ENCODE peak calls at places on chromosomes 6 and 20, in six cellular contexts. L is psoas muscle, H is pancreas, V is tibial artery, F is body of pancreas, P is BE2C. W is an unnamed sample. For H3K4me1, the result is how much of the 10 kb centered on the place peaks cover.

GRCh38 chr6:143605894-143606293 is 71.9 kb upstream of the PHACTR2 start:
- DNase-seq in L (no peak), F (no peak), V (no peak), P (no peak), H (no peak), W (no peak)

GRCh38 chr6:13978787-13979186 is 54.0 kb downstream of the RNF182 start:
- DNase-seq in V (no peak), F (no peak), H (no peak), L (no peak), P (no peak), W (no peak)

GRCh38 chr20:41063442-41063841 is 34.8 kb downstream of the TOP1 start:
- DNase-seq in H (no peak), P (no peak), L (no peak), F (no peak), V (no peak), W (no peak)

GRCh38 chr6:159106627-159107241 is 61.9 kb upstream of the TAGAP start:
- DNase-seq in H (peak), F (peak), V (peak), L (peak), P (peak), W (peak)

GRCh38 chr6:33592595-33593413 is 12.7 kb upstream of the BAK1 start:
- DNase-seq in L (no peak), P (no peak), H (no peak), V (peak), F (peak), W (no peak)

GRCh38 chr20:47013606-47014005 is 119.0 kb downstream of the EYA2 start:
- DNase-seq in L (no peak), F (no peak), H (no peak), P (no peak), V (no peak), W (no peak)

GRCh38 chr6:143940011-143940597 is 68.0 kb downstream of the PLAGL1 start:
- DNase-seq in P (peak), V (no peak), F (peak), L (no peak), H (peak), W (no peak)

GRCh38 chr6:144215402-144215931 is 65.2 kb downstream of the STX11 start:
- DNase-seq in V (peak), P (peak), H (peak), L (peak), F (peak), W (no peak)

GRCh38 chr20:14720251-14720650 is 382.8 kb upstream of the FLRT3 start:
- DNase-seq in F (no peak), V (no peak), H (no peak), P (no peak), L (no peak), W (no peak)

GRCh38 chr6:71599366-71599765 is 287.0 kb upstream of the RIMS1 start:
- DNase-seq in L (no peak), F (no peak), V (no peak), H (no peak), P (no peak), W (no peak)

GRCh38 chr20:50735813-50736212 is 4.4 kb downstream of the PARD6B start:
- DNase-seq in V (no peak), F (no peak), H (no peak), P (no peak), L (no peak), W (no peak)

GRCh38 chr6:80280258-80281010 is 174.0 kb downstream of the BCKDHB start:
- DNase-seq in L (no peak), V (no peak), P (no peak), H (no peak), F (no peak), W (no peak)

GRCh38 chr6:30544666-30545272 is 11.5 kb downstream of the GNL1 start:
- DNase-seq in F (peak), V (no peak), P (peak), H (no peak), L (no peak), W (no peak)

GRCh38 chr6:129889580-129889979 is 28.5 kb upstream of the TMEM244 start:
- DNase-seq in P (no peak), F (no peak), V (no peak), L (no peak), H (no peak), W (no peak)

GRCh38 chr20:12237772-12238171 is 320.1 kb downstream of the BTBD3 start:
- DNase-seq in P (no peak), H (no peak), V (no peak), L (no peak), F (no peak), W (peak)

GRCh38 chr20:52190437-52191131 is 995 bp downstream of the ZFP64 start:
- DNase-seq in P (peak), V (no peak), F (peak), H (peak), L (no peak), W (no peak)

GRCh38 chr6:153129873-153130514 is 1.1 kb downstream of the RGS17 start:
- DNase-seq in P (peak), F (no peak), L (no peak), V (no peak), H (no peak), W (no peak)

GRCh38 chr6:18062733-18063132 is 59.7 kb downstream of the NHLRC1 start:
- DNase-seq in F (peak), H (peak), L (no peak), V (no peak), P (no peak), W (no peak)

GRCh38 chr6:112183271-112183671 is 71.1 kb downstream of the LAMA4 start:
- DNase-seq in P (no peak), H (no peak), F (no peak), V (no peak), L (no peak), W (no peak)

GRCh38 chr6:35229304-35229703 is 15.5 kb downstream of the SCUBE3 start:
- DNase-seq in L (no peak), V (no peak), F (no peak), P (no peak), H (no peak), W (no peak)

GRCh38 chr6:163712569-163712966 is 298.1 kb downstream of the QKI start:
- DNase-seq in F (no peak), V (no peak), P (no peak), L (no peak), H (no peak), W (no peak)

GRCh38 chr20:33604084-33604990 is 57.8 kb upstream of the C20orf144 start:
- DNase-seq in H (no peak), F (no peak), L (no peak), P (no peak), V (no peak), W (no peak)

GRCh38 chr20:52129611-52130010 is 62.0 kb downstream of the ZFP64 start:
- DNase-seq in P (no peak), F (no peak), H (no peak), V (no peak), L (no peak), W (no peak)

GRCh38 chr6:113894712-113895674 is 37.8 kb downstream of the MARCKS start:
- DNase-seq in L (no peak), H (no peak), P (no peak), F (no peak), V (no peak), W (no peak)

GRCh38 chr20:61934716-61935530 is 130.8 kb downstream of the TAF4 start:
- DNase-seq in V (peak), L (no peak), F (peak), P (peak), H (no peak), W (no peak)

GRCh38 chr6:23446394-23447001 is 679.5 kb upstream of the NRSN1 start:
- DNase-seq in V (no peak), P (peak), F (no peak), L (no peak), H (no peak), W (no peak)

DNA sequence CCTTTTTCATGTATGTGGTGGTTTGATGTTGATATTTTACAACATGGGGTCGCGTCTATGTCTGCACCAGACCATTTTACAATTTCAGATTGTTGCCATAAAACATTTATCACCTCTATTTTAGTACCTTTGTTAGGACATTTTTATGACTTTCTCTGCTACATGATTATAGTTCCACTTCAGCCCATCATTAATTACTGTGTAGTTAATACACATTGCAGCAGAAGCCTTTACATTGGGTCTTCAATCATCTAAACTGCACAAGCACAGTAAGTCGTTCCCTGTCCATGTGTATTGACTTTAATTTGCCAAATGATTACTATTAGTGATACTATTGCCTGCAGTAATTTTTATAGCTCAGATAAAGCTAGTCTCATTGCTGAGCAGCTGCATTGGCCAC is 15.8 kb upstream of the TMEM217 start:
- DNase-seq in F (no peak), P (no peak), V (no peak), L (no peak), H (no peak), W (no peak)
- H3K4me1 ChIP-seq in F (under half), P (under half), V (under half), L (half or more), H (under half), W (under half)

DNA sequence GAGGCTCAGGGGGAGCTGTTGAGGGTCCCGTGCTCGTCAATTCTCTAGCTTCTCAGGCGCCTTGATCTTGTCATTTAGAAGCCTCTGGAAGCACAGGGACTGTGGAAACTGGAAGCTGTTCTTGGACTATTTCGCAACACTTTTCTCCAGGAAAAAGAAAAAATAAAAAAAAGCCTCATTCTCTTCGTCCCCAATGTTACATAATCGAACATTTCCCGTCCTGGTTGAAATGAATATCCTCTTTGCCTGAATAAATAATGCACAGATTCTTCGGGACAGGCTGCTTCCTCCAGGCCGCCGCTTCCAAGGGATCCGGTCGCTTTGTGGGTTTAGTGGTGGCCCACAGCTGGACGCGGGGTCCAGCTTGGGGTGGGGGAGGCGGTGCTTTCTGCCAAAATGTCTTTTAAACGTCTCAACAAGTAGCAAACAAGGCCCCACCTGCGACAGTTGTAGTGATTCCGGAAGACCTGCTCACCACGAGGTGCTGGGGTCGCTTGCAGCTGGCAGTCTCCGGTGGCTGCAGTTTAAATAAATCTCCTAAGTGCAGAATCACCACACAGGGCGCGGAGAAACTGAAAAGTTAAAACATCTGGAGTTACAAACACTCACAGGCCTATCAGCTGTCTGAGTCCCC is 125.9 kb upstream of the ESR1 start:
- DNase-seq in V (no peak), P (no peak), F (no peak), H (no peak), L (peak), W (no peak)
- H3K4me3 ChIP-seq in V (peak), P (no peak), F (no peak), H (no peak), L (peak), W (peak)

GRCh38 chr20:23149623-23150279 is 63.6 kb upstream of the CD93 start:
- DNase-seq in P (no peak), H (no peak), L (no peak), F (no peak), V (peak), W (peak)

GRCh38 chr20:23151885-23152284 is 65.8 kb upstream of the CD93 start:
- DNase-seq in F (no peak), L (no peak), V (peak), H (no peak), P (no peak), W (peak)

GRCh38 chr20:23148721-23149570 is 62.8 kb upstream of the CD93 start:
- DNase-seq in L (no peak), H (no peak), P (no peak), F (no peak), V (peak), W (peak)

GRCh38 chr20:23151008-23151703 is 65.0 kb upstream of the CD93 start:
- DNase-seq in F (no peak), L (no peak), H (no peak), P (no peak), V (peak), W (peak)

DNA sequence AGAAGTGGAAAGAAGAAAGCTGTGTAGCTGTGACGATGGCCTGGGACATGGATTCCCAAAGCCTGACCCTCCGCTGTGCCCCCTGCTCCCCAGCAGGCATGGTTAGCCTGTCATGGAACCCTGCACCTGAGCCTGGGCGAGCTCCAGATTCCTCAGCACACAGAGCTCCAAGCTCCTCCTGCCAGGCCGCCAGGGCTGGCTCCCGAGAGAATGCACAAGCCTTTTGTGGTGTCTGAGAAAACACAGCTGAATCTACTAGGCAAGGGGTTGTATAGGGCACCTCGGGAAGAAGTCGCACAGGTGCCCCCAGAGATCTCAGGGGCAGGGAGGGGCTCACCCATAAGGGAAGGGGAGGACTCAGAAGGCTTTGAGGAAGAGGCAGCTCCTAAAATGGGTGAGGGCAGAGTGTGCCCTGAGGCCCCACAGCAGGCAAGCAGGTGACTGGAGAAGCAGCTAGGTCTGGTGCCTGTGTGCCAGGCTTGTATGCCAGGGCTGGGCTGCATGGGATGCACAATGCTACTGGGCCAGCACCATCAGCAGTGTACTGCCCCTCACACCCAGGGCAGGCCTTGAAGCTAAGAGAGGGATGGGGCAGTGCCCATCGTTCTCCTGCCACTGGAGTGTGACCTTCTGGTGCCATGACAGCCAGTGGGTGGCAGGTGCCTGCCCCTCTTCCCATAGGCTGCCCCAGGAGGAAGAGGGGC is 64.3 kb upstream of the CD93 start:
- DNase-seq in P (no peak), V (peak), F (no peak), H (no peak), L (no peak), W (peak)
- H3K4me1 ChIP-seq in P (under half), V (half or more), F (under half), H (under half), L (half or more), W (half or more)

GRCh38 chr6:137810554-137811120 is 56.4 kb upstream of the TNFAIP3 start:
- DNase-seq in P (no peak), V (no peak), H (no peak), F (no peak), L (no peak), W (no peak)
- H3K4me3 ChIP-seq in P (no peak), V (no peak), H (no peak), F (no peak), L (no peak), W (no peak)

GRCh38 chr20:2538931-2539330 is 2.6 kb downstream of the TMC2 start:
- DNase-seq in F (no peak), P (no peak), V (no peak), L (no peak), H (no peak), W (no peak)

GRCh38 chr20:2535711-2536561 is 437 bp upstream of the TMC2 start:
- DNase-seq in F (no peak), P (no peak), L (no peak), H (no peak), V (no peak), W (no peak)

GRCh38 chr20:2538356-2538755 is 2.0 kb downstream of the TMC2 start:
- DNase-seq in V (no peak), L (no peak), H (no peak), P (no peak), F (no peak), W (no peak)

GRCh38 chr20:2536562-2536986 is at the start of gene TMC2:
- DNase-seq in P (no peak), L (no peak), V (no peak), F (no peak), H (no peak), W (no peak)

DNA sequence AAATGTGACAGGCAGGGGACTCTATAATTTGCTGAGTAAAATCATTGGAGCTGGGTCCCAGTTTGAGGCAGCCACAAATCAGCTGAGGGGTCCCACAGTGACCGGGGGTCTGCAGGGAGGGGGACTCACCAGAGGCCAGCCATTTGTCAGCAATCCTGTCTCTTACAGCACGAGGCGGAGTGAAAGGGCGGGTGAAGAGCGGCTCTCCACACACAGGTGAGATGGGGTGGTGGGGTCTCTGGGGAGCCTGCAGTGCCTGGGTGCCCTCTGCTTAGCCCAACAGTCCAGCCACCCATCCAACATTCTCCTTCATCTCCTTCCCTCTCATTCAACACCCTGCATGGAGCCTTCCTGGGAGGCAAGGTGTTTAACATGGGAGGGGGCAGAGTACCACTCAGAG is 728 bp downstream of the TMC2 start:
- DNase-seq in V (no peak), H (no peak), F (no peak), P (no peak), L (no peak), W (no peak)
- H3K4me1 ChIP-seq in V (under half), H (under half), F (under half), P (under half), L (under half), W (under half)

GRCh38 chr6:44342052-44342451 is 398 bp upstream of the SPATS1 start:
- DNase-seq in F (no peak), L (no peak), H (no peak), V (no peak), P (peak), W (no peak)
- H3K4me3 ChIP-seq in F (no peak), L (peak), H (no peak), V (peak), P (peak), W (peak)

W was measured in right atrium auricular region.